ENCODE peak calls at places on chromosomes 1 and 21, in eight cellular contexts. G, Q, J, N, O, T, R and K are unnamed samples.

GRCh38 chr1:238664139-238664538 is 722.2 kb upstream of the CHRM3 start:
- DNase-seq in G (no peak), Q (no peak), J (no peak), N (no peak), O (no peak), T (no peak), R (no peak), K (no peak)

GRCh38 chr1:200949626-200950025 is 54.9 kb downstream of the INAVA start:
- DNase-seq in G (no peak), Q (no peak), J (no peak), N (no peak), O (no peak), T (no peak), R (no peak), K (no peak)

GRCh38 chr1:66931548-66932124 is 6.8 kb downstream of the MIER1 start:
- DNase-seq in G (no peak), Q (no peak), J (no peak), N (no peak), O (no peak), T (no peak), R (no peak), K (no peak)

GRCh38 chr1:91133240-91133639 is 111.4 kb upstream of the ZNF644 start:
- DNase-seq in G (no peak), Q (no peak), J (no peak), N (no peak), O (no peak), T (no peak), R (no peak), K (no peak)

GRCh38 chr1:117695796-117696505 is 90.1 kb downstream of the TENT5C start:
- DNase-seq in G (peak), Q (no peak), J (peak), N (peak), O (no peak), T (no peak), R (peak), K (peak)

GRCh38 chr1:39084191-39084590 is 58.0 kb downstream of the NDUFS5 start:
- DNase-seq in G (no peak), Q (no peak), J (no peak), N (no peak), O (no peak), T (peak), R (no peak), K (no peak)

GRCh38 chr1:2583871-2584341 is 2.7 kb upstream of the PRXL2B start:
- DNase-seq in G (peak), Q (no peak), J (no peak), N (no peak), O (no peak), T (no peak), R (no peak), K (no peak)

GRCh38 chr1:112515311-112516009 is 6.7 kb downstream of the WNT2B start:
- DNase-seq in G (no peak), Q (no peak), J (peak), N (no peak), O (no peak), T (no peak), R (peak), K (peak)

GRCh38 chr1:91623020-91623419 is 122.4 kb downstream of the CDC7 start:
- DNase-seq in G (no peak), Q (no peak), J (no peak), N (no peak), O (no peak), T (no peak), R (no peak), K (no peak)

GRCh38 chr1:16973215-16973614 is 7.2 kb downstream of the MFAP2 start:
- DNase-seq in G (no peak), Q (no peak), J (no peak), N (no peak), O (no peak), T (no peak), R (no peak), K (no peak)

GRCh38 chr1:118333601-118334241 is 148.7 kb upstream of the SPAG17 start:
- DNase-seq in G (no peak), Q (peak), J (peak), N (peak), O (no peak), T (no peak), R (no peak), K (no peak)

GRCh38 chr1:193270996-193271395 is 84.6 kb upstream of the B3GALT2 start:
- DNase-seq in G (no peak), Q (peak), J (peak), N (peak), O (no peak), T (no peak), R (no peak), K (no peak)

GRCh38 chr1:76177644-76178043 is 103.1 kb downstream of the ST6GALNAC3 start:
- DNase-seq in G (no peak), Q (no peak), J (no peak), N (no peak), O (no peak), T (no peak), R (no peak), K (no peak)

GRCh38 chr21:37636152-37636860 is 269.7 kb downstream of the DYRK1A start:
- DNase-seq in G (peak), Q (no peak), J (peak), N (peak), O (no peak), T (no peak), R (peak), K (peak)

GRCh38 chr1:59315529-59316433 is 18.9 kb downstream of the FGGY start:
- DNase-seq in G (no peak), Q (no peak), J (no peak), N (no peak), O (no peak), T (no peak), R (no peak), K (no peak)

GRCh38 chr1:225529726-225530125 is 101.9 kb upstream of the LBR start:
- DNase-seq in G (no peak), Q (no peak), J (no peak), N (no peak), O (no peak), T (no peak), R (no peak), K (no peak)

GRCh38 chr1:29249170-29249691 is 12.9 kb downstream of the PTPRU start:
- DNase-seq in G (no peak), Q (no peak), J (peak), N (no peak), O (no peak), T (no peak), R (no peak), K (no peak)

GRCh38 chr1:41623736-41624135 is 139.3 kb upstream of the EDN2 start:
- DNase-seq in G (no peak), Q (no peak), J (no peak), N (no peak), O (no peak), T (no peak), R (no peak), K (no peak)